ENCODE peak calls at places on chromosomes 7 and 10, in five cellular contexts. C is T-helper 9 cell, X is lower lobe of right lung, Z is Right ventricle myocardium superior, N is HEK293T. V is an unnamed sample.

GRCh38 chr10:103941801-103942200 is 23.8 kb upstream of the STN1 start:
- DNase-seq in C (no peak), X (no peak), Z (no peak), N (no peak), V (no peak)

GRCh38 chr7:76086070-76086469 is 38.2 kb downstream of the MDH2 start:
- DNase-seq in C (no peak), X (no peak), Z (no peak), N (no peak), V (no peak)

GRCh38 chr7:78073470-78074382 is 275.2 kb downstream of the PHTF2 start:
- DNase-seq in C (no peak), X (no peak), Z (no peak), N (no peak), V (no peak)

GRCh38 chr7:158316466-158317031 is 271.1 kb downstream of the PTPRN2 start:
- DNase-seq in C (no peak), X (no peak), Z (no peak), N (no peak), V (no peak)

GRCh38 chr10:3678629-3679227 is 106.3 kb downstream of the KLF6 start:
- DNase-seq in C (no peak), X (no peak), Z (no peak), N (no peak), V (no peak)

GRCh38 chr7:95509199-95509598 is 23.5 kb downstream of the ASB4 start:
- DNase-seq in C (no peak), X (no peak), Z (no peak), N (no peak), V (no peak)

GRCh38 chr10:84798333-84798732 is 469.9 kb downstream of the CCSER2 start:
- DNase-seq in C (no peak), X (no peak), Z (no peak), N (no peak), V (no peak)

GRCh38 chr10:59091239-59091638 is 85.2 kb upstream of the PHYHIPL start:
- DNase-seq in C (no peak), X (no peak), Z (no peak), N (no peak), V (no peak)

GRCh38 chr10:62831346-62831745 is 15.2 kb upstream of the EGR2 start:
- DNase-seq in C (no peak), X (no peak), Z (no peak), N (no peak), V (no peak)

GRCh38 chr10:44392420-44392819 is 7.5 kb upstream of the CXCL12 start:
- DNase-seq in C (no peak), X (no peak), Z (no peak), N (no peak), V (no peak)

GRCh38 chr10:129398861-129399260 is 68.2 kb upstream of the MGMT start:
- DNase-seq in C (no peak), X (no peak), Z (no peak), N (no peak), V (no peak)

GRCh38 chr10:70780370-70780760 is 4.8 kb downstream of the TBATA start:
- DNase-seq in C (no peak), X (no peak), Z (no peak), N (no peak), V (no peak)

GRCh38 chr10:70513848-70514309 is 35.3 kb downstream of the PALD1 start:
- DNase-seq in C (no peak), X (no peak), Z (no peak), N (no peak), V (peak; percentile 78)

GRCh38 chr7:18680576-18680975 is 185.0 kb downstream of the HDAC9 start:
- DNase-seq in C (no peak), X (no peak), Z (no peak), N (no peak), V (no peak)

GRCh38 chr10:10317151-10317550 is 700.5 kb upstream of the CELF2 start:
- DNase-seq in C (no peak), X (no peak), Z (no peak), N (no peak), V (no peak)

GRCh38 chr10:60414111-60414510 is 24.4 kb upstream of the ANK3 start:
- DNase-seq in C (no peak), X (no peak), Z (no peak), N (no peak), V (no peak)

GRCh38 chr10:77187376-77187999 is 450.1 kb downstream of the KCNMA1 start:
- DNase-seq in C (no peak), X (no peak), Z (no peak), N (no peak), V (no peak)

GRCh38 chr7:95688931-95689453 is 83.4 kb upstream of the DYNC1I1 start:
- DNase-seq in C (no peak), X (no peak), Z (no peak), N (no peak), V (no peak)

GRCh38 chr7:148987751-148988512 is 40.4 kb downstream of the PDIA4 start:
- DNase-seq in C (no peak), X (no peak), Z (no peak), N (peak; percentile 41), V (peak; percentile 16)

GRCh38 chr7:44068054-44068453 is 2.7 kb upstream of the PGAM2 start:
- DNase-seq in C (no peak), X (peak; percentile 39), Z (no peak), N (no peak), V (peak; percentile 19)

GRCh38 chr7:138698281-138698680 is 2.9 kb downstream of the SVOPL start:
- DNase-seq in C (no peak), X (no peak), Z (no peak), N (no peak), V (no peak)

GRCh38 chr10:86785968-86786367 is 29.5 kb downstream of the BMPR1A start:
- DNase-seq in C (no peak), X (no peak), Z (no peak), N (no peak), V (no peak)

GRCh38 chr7:43484678-43485355 is 98.1 kb upstream of the STK17A start:
- DNase-seq in C (no peak), X (no peak), Z (no peak), N (no peak), V (no peak)

GRCh38 chr7:23477170-23477525 is 6.9 kb upstream of the IGF2BP3 start:
- DNase-seq in C (no peak), X (no peak), Z (no peak), N (no peak), V (no peak)

GRCh38 chr7:44062903-44063295 is 2.5 kb downstream of the PGAM2 start:
- DNase-seq in C (no peak), X (peak; percentile 6), Z (no peak), N (no peak), V (no peak)

GRCh38 chr7:68770649-68771048 is 827.6 kb upstream of the AUTS2 start:
- DNase-seq in C (no peak), X (no peak), Z (peak; percentile 82), N (peak; percentile 28), V (peak; percentile 71)

GRCh38 chr7:96548664-96549063 is 161.0 kb downstream of the SEM1 start:
- DNase-seq in C (no peak), X (no peak), Z (no peak), N (no peak), V (no peak)

GRCh38 chr7:104074529-104074928 is 85.1 kb upstream of the RELN start:
- DNase-seq in C (no peak), X (no peak), Z (no peak), N (no peak), V (no peak)

GRCh38 chr7:16627236-16627635 is 18.3 kb downstream of the ANKMY2 start:
- DNase-seq in C (no peak), X (no peak), Z (no peak), N (no peak), V (no peak)

GRCh38 chr10:93580824-93581223 is 14.4 kb downstream of the FFAR4 start:
- DNase-seq in C (no peak), X (no peak), Z (no peak), N (peak; percentile 35), V (no peak)

GRCh38 chr10:31942892-31943291 is 14.3 kb upstream of the ARHGAP12 start:
- DNase-seq in C (no peak), X (no peak), Z (no peak), N (no peak), V (no peak)

GRCh38 chr10:77493851-77494788 is 143.5 kb downstream of the KCNMA1 start:
- DNase-seq in C (no peak), X (no peak), Z (no peak), N (peak; percentile 37), V (no peak)

GRCh38 chr10:91756286-91756685 is 41.9 kb upstream of the TNKS2 start:
- DNase-seq in C (no peak), X (no peak), Z (no peak), N (no peak), V (no peak)

GRCh38 chr7:1954366-1955004 is 278.3 kb downstream of the MAD1L1 start:
- DNase-seq in C (no peak), X (peak; percentile 23), Z (no peak), N (no peak), V (peak; percentile 39)

GRCh38 chr10:131453772-131454634 is 142.5 kb upstream of the TCERG1L start:
- DNase-seq in C (peak; percentile 34), X (no peak), Z (peak; percentile 79), N (peak; percentile 61), V (peak; percentile 87)

GRCh38 chr10:48774416-48775205 is 89.9 kb downstream of the WDFY4 start:
- DNase-seq in C (no peak), X (no peak), Z (no peak), N (no peak), V (no peak)

GRCh38 chr10:100788027-100788900 is 42.9 kb downstream of the PAX2 start:
- DNase-seq in C (no peak), X (no peak), Z (no peak), N (no peak), V (peak; percentile 43)